ENCODE peak calls at places on chromosomes 11 and 22, in four cellular contexts. N is astrocyte of the spinal cord, A is HL-60, T is epithelial cell of esophagus. P is an unnamed sample.

GRCh38 chr11:3093281-3094191 is 36.3 kb upstream of the CARS1 start:
- DNase-seq in N (no peak), A (no peak), T (no peak), P (no peak)

GRCh38 chr11:112835556-112835955 is 125.7 kb upstream of the NCAM1 start:
- DNase-seq in N (no peak), A (no peak), T (no peak), P (no peak)

GRCh38 chr11:37718431-37718999 is 1120.5 kb upstream of the RAG2 start:
- DNase-seq in N (no peak), A (no peak), T (peak), P (no peak)

GRCh38 chr22:28955817-28956216 is 72.4 kb downstream of the ZNRF3 start:
- DNase-seq in N (no peak), A (peak), T (no peak), P (no peak)

GRCh38 chr11:3123316-3123715 is 41.8 kb downstream of the OSBPL5 start:
- DNase-seq in N (no peak), A (no peak), T (peak), P (no peak)

GRCh38 chr11:47353978-47354774 is 1.7 kb upstream of the MYBPC3 start:
- DNase-seq in N (no peak), A (no peak), T (no peak), P (no peak)

GRCh38 chr11:64268687-64269379 is 15.6 kb downstream of the BAD start:
- DNase-seq in N (peak), A (peak), T (peak), P (peak)

GRCh38 chr22:21759133-21759532 is 23.5 kb upstream of the YPEL1 start:
- DNase-seq in N (no peak), A (no peak), T (no peak), P (no peak)

GRCh38 chr11:66268210-66268952 is at the start of gene RAB1B:
- DNase-seq in N (peak), A (peak), T (peak), P (peak)

GRCh38 chr11:66268953-66269906 is 791 bp downstream of the RAB1B start:
- DNase-seq in N (peak), A (peak), T (no peak), P (peak)

GRCh38 chr11:66266378-66267038 is 1.9 kb upstream of the RAB1B start:
- DNase-seq in N (no peak), A (no peak), T (no peak), P (no peak)

GRCh38 chr11:66267039-66267378 is 1.4 kb upstream of the RAB1B start:
- DNase-seq in N (no peak), A (no peak), T (no peak), P (no peak)

GRCh38 chr11:66267379-66268209 is 845 bp upstream of the RAB1B start:
- DNase-seq in N (peak), A (no peak), T (peak), P (peak)
- TF ChIP-seq CTCF in N (no peak), A (no peak), T (no peak), P (peak)

GRCh38 chr22:19615001-19615461 is 90.8 kb upstream of the CLDN5 start:
- DNase-seq in N (no peak), A (no peak), T (no peak), P (no peak)
- TF ChIP-seq CTCF in N (no peak), A (no peak), T (no peak), P (no peak)

GRCh38 chr11:5605849-5606248 is 9.4 kb downstream of the TRIM6 start:
- DNase-seq in N (peak), A (no peak), T (peak), P (peak)

GRCh38 chr11:5608778-5609177 is 12.3 kb downstream of the TRIM6 start:
- DNase-seq in N (no peak), A (no peak), T (no peak), P (no peak)

GRCh38 chr11:5610446-5610845 is 14.0 kb downstream of the TRIM6 start:
- DNase-seq in N (no peak), A (no peak), T (no peak), P (no peak)

DNA sequence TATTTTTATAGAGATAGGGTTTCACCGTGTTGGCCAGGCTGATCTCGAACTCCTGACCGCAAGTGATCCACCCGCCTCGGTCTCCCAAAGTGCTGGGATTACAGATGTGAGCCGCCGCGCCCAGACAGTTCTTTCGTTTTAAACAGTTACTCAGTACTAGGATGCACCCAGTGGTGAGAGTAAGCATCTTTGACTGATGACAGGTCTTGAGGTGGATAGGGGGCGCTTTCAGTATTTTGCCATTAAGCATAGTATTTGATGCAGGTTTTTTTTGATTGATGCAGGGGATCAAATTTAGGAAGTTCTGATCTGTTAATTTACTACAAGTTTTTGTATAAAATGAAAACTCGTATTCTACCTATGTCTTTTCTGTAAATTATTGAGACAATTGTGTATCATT is 13.2 kb upstream of the TRIM34 start:
- DNase-seq in N (no peak), A (no peak), T (no peak), P (no peak)
- TF ChIP-seq CTCF in N (no peak), A (no peak), T (no peak), P (peak)

GRCh38 chr11:61172353-61172752 is 11.1 kb upstream of the VPS37C start:
- DNase-seq in N (no peak), A (no peak), T (no peak), P (no peak)

GRCh38 chr11:61174275-61174674 is 13.0 kb upstream of the VPS37C start:
- DNase-seq in N (no peak), A (no peak), T (no peak), P (no peak)

GRCh38 chr11:61174949-61175348 is 13.7 kb upstream of the VPS37C start:
- DNase-seq in N (no peak), A (no peak), T (no peak), P (no peak)

GRCh38 chr11:61172888-61173287 is 11.7 kb upstream of the VPS37C start:
- DNase-seq in N (no peak), A (no peak), T (no peak), P (no peak)

DNA sequence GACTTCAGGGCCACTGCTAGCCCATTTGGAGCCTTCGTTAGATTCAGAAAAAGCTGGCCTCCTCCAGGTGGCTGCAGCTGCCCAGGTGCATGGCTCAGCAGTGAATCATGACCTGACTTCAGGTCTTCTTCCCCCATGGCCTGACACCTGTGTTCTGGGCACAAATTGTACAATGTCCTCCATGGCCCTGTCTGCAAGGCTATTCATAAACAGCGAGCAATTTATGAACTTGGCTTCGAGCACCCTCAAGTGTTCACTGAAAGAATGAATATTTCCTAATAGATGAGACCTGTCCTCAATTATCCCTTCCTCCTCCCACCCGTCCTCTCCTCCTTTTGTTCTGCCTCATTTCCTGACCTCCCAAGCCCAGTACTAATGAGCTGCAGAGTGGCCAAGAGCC is 12.2 kb upstream of the VPS37C start:
- DNase-seq in N (no peak), A (no peak), T (peak), P (peak)
- TF ChIP-seq CTCF in N (no peak), A (no peak), T (no peak), P (peak)

GRCh38 chr11:84775503-84775902 is 851.6 kb downstream of the DLG2 start:
- DNase-seq in N (no peak), A (no peak), T (no peak), P (no peak)

DNA sequence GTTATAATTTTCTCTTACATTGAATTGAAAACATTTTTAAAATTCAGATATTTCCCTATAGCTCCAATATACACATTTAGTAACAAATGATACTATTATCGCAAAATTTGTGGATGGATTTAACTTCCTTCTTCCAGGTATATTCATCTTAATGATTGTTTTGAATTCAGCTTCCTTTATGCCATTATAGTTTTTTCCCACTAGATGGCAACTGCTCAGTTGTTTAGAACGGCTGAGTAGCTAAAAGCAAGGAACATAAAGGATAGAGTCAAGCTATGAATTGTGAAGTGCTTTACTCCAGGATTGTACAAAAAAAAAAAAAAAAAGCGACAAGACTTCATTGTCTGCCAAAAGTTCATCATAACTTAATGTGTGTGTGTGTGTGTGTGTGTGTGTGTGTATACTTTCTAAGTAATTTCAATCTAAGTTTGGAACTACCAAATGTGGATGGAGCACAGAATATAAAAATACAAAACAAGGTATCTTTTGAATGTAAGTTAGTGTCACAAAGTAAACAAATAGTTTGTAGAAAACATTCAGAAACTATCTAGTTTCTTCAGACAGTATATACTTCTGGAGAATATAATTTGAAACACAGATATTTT is 846.4 kb downstream of the DLG2 start:
- DNase-seq in N (peak), A (no peak), T (peak), P (peak)
- TF ChIP-seq CTCF in N (peak), A (peak), T (peak), P (peak)

DNA sequence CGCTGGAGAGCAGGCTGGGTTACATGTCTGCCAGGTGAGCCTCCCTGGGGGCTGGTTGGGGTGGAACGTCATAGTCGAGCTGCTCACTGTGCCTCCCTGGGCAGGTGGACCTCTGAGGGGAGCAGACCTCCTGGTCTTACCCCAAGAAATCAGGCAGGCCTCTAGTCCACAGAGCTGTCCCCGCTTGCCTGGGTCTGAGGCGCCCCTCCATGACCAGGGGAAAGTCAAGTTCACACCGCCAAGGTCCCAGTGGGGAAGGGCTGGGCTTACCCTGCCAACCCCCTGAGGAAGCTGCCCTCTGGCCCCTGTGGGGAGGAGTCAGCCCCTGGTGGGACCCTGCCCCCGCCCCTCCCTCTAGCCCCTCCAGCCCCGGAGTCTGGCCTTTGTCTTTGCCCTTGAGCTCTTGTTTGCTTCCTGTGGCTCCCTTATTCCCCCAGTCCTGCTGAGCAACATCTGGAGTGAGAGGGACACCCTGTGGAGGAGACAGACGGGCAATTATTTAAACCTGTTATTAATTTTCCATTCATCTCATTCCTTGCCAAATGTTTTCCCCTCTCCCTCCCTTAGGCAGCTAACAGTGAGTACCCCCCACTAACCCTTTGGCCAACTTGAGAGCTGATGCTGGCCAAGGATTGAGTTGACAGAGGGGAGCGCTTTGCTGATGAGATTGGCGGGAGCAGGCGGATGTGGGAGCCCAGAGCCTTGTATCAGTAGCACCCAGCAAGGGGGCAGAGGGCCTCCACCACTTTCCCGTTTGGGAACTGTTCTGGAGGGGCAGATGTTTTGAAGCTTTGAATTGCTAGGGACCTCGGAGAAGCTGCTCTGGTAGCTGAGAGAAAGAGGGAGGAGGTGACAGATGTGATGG is 83.4 kb downstream of the CEP164 start:
- DNase-seq in N (no peak), A (no peak), T (no peak), P (no peak)
- TF ChIP-seq CTCF in N (no peak), A (no peak), T (no peak), P (no peak)

GRCh38 chr11:8168485-8169257 is at the start of gene RIC3:
- DNase-seq in N (no peak), A (no peak), T (no peak), P (no peak)
- TF ChIP-seq CTCF in N (no peak), A (no peak), T (no peak), P (no peak)

GRCh38 chr22:42316988-42317387 is 46.5 kb upstream of the TCF20 start:
- DNase-seq in N (peak), A (no peak), T (peak), P (no peak)

GRCh38 chr22:42315392-42315756 is 44.9 kb upstream of the TCF20 start:
- DNase-seq in N (no peak), A (no peak), T (no peak), P (no peak)

GRCh38 chr22:42314709-42315391 is 44.4 kb upstream of the TCF20 start:
- DNase-seq in N (no peak), A (no peak), T (no peak), P (no peak)

GRCh38 chr22:42313204-42313603 is 42.8 kb upstream of the TCF20 start:
- DNase-seq in N (no peak), A (no peak), T (no peak), P (no peak)

GRCh38 chr22:42313804-42314581 is 43.5 kb upstream of the TCF20 start:
- DNase-seq in N (peak), A (no peak), T (peak), P (no peak)
- TF ChIP-seq CTCF in N (peak), A (peak), T (peak), P (peak)

P was measured in HFFc6.